ENCODE peak calls at places on chromosomes 5 and 9, in five cellular contexts. One of them, this sample, is unnamed.

GRCh38 chr9:35842020-35842745 is 13.2 kb downstream of the TMEM8B start:
- DNase-seq in nephron progenitor cell: no peak
- DNase-seq in activated T-cell treated with anti-CD3 and anti-CD28 coated beads, Interleukin-2, amount 50 U/mL, for 48 hours: no peak
- DNase-seq in COR-L47: no peak
- DNase-seq in head of caudate nucleus: no peak
- DNase-seq in this sample: no peak

GRCh38 chr9:133684461-133685361 is 48.5 kb downstream of the DBH start:
- DNase-seq in nephron progenitor cell: no peak
- DNase-seq in activated T-cell treated with anti-CD3 and anti-CD28 coated beads, Interleukin-2, amount 50 U/mL, for 48 hours: no peak
- DNase-seq in COR-L47: no peak
- DNase-seq in head of caudate nucleus: peak
- DNase-seq in this sample: no peak

GRCh38 chr9:121881920-121882500 is 211.1 kb downstream of the TTLL11 start:
- DNase-seq in nephron progenitor cell: no peak
- DNase-seq in activated T-cell treated with anti-CD3 and anti-CD28 coated beads, Interleukin-2, amount 50 U/mL, for 48 hours: no peak
- DNase-seq in COR-L47: no peak
- DNase-seq in head of caudate nucleus: no peak
- DNase-seq in this sample: no peak

GRCh38 chr9:134689320-134690181 is 47.9 kb downstream of the COL5A1 start:
- DNase-seq in nephron progenitor cell: peak
- DNase-seq in activated T-cell treated with anti-CD3 and anti-CD28 coated beads, Interleukin-2, amount 50 U/mL, for 48 hours: peak
- DNase-seq in COR-L47: no peak
- DNase-seq in head of caudate nucleus: peak
- DNase-seq in this sample: no peak

GRCh38 chr9:93127395-93127911 is 6.6 kb downstream of the NINJ1 start:
- DNase-seq in nephron progenitor cell: no peak
- DNase-seq in activated T-cell treated with anti-CD3 and anti-CD28 coated beads, Interleukin-2, amount 50 U/mL, for 48 hours: no peak
- DNase-seq in COR-L47: no peak
- DNase-seq in head of caudate nucleus: peak
- DNase-seq in this sample: no peak

GRCh38 chr9:110623462-110624025 is 44.0 kb upstream of the SVEP1 start:
- DNase-seq in nephron progenitor cell: peak
- DNase-seq in activated T-cell treated with anti-CD3 and anti-CD28 coated beads, Interleukin-2, amount 50 U/mL, for 48 hours: no peak
- DNase-seq in COR-L47: peak
- DNase-seq in head of caudate nucleus: peak
- DNase-seq in this sample: no peak

GRCh38 chr5:452856-453710 is 10.1 kb downstream of the EXOC3 start:
- DNase-seq in nephron progenitor cell: no peak
- DNase-seq in activated T-cell treated with anti-CD3 and anti-CD28 coated beads, Interleukin-2, amount 50 U/mL, for 48 hours: no peak
- DNase-seq in COR-L47: no peak
- DNase-seq in head of caudate nucleus: no peak
- DNase-seq in this sample: no peak

GRCh38 chr5:174654442-174654841 is 69.9 kb upstream of the MSX2 start:
- DNase-seq in nephron progenitor cell: no peak
- DNase-seq in activated T-cell treated with anti-CD3 and anti-CD28 coated beads, Interleukin-2, amount 50 U/mL, for 48 hours: no peak
- DNase-seq in COR-L47: no peak
- DNase-seq in head of caudate nucleus: no peak
- DNase-seq in this sample: no peak

GRCh38 chr5:122101636-122102285 is 23.7 kb upstream of the LOX start:
- DNase-seq in nephron progenitor cell: no peak
- DNase-seq in activated T-cell treated with anti-CD3 and anti-CD28 coated beads, Interleukin-2, amount 50 U/mL, for 48 hours: no peak
- DNase-seq in COR-L47: peak
- DNase-seq in head of caudate nucleus: no peak
- DNase-seq in this sample: no peak

GRCh38 chr9:132946624-132947295 is 2.3 kb upstream of the TSC1 start:
- DNase-seq in nephron progenitor cell: peak
- DNase-seq in activated T-cell treated with anti-CD3 and anti-CD28 coated beads, Interleukin-2, amount 50 U/mL, for 48 hours: no peak
- DNase-seq in COR-L47: no peak
- DNase-seq in head of caudate nucleus: no peak
- DNase-seq in this sample: no peak

GRCh38 chr5:65076251-65076869 is 307.6 kb downstream of the CWC27 start:
- DNase-seq in nephron progenitor cell: no peak
- DNase-seq in activated T-cell treated with anti-CD3 and anti-CD28 coated beads, Interleukin-2, amount 50 U/mL, for 48 hours: peak
- DNase-seq in COR-L47: peak
- DNase-seq in head of caudate nucleus: no peak
- DNase-seq in this sample: peak

GRCh38 chr5:78327761-78328510 is 32.5 kb upstream of the SCAMP1 start:
- DNase-seq in nephron progenitor cell: no peak
- DNase-seq in activated T-cell treated with anti-CD3 and anti-CD28 coated beads, Interleukin-2, amount 50 U/mL, for 48 hours: no peak
- DNase-seq in COR-L47: no peak
- DNase-seq in head of caudate nucleus: no peak
- DNase-seq in this sample: no peak

GRCh38 chr9:136024696-136025316 is 63.6 kb upstream of the UBAC1 start:
- DNase-seq in nephron progenitor cell: no peak
- DNase-seq in activated T-cell treated with anti-CD3 and anti-CD28 coated beads, Interleukin-2, amount 50 U/mL, for 48 hours: no peak
- DNase-seq in COR-L47: no peak
- DNase-seq in head of caudate nucleus: no peak
- DNase-seq in this sample: no peak

GRCh38 chr9:112042769-112043168 is 132.3 kb downstream of the SUSD1 start:
- DNase-seq in nephron progenitor cell: no peak
- DNase-seq in activated T-cell treated with anti-CD3 and anti-CD28 coated beads, Interleukin-2, amount 50 U/mL, for 48 hours: no peak
- DNase-seq in COR-L47: no peak
- DNase-seq in head of caudate nucleus: no peak
- DNase-seq in this sample: no peak

GRCh38 chr5:137148128-137148527 is 351.0 kb downstream of the SPOCK1 start:
- DNase-seq in nephron progenitor cell: no peak
- DNase-seq in activated T-cell treated with anti-CD3 and anti-CD28 coated beads, Interleukin-2, amount 50 U/mL, for 48 hours: no peak
- DNase-seq in COR-L47: no peak
- DNase-seq in head of caudate nucleus: no peak
- DNase-seq in this sample: no peak

GRCh38 chr5:138789771-138790242 is 36.6 kb downstream of the CTNNA1 start:
- DNase-seq in nephron progenitor cell: peak
- DNase-seq in activated T-cell treated with anti-CD3 and anti-CD28 coated beads, Interleukin-2, amount 50 U/mL, for 48 hours: no peak
- DNase-seq in COR-L47: peak
- DNase-seq in head of caudate nucleus: no peak
- DNase-seq in this sample: no peak

GRCh38 chr5:174945853-174946252 is 221.5 kb downstream of the MSX2 start:
- DNase-seq in nephron progenitor cell: no peak
- DNase-seq in activated T-cell treated with anti-CD3 and anti-CD28 coated beads, Interleukin-2, amount 50 U/mL, for 48 hours: no peak
- DNase-seq in COR-L47: peak
- DNase-seq in head of caudate nucleus: no peak
- DNase-seq in this sample: no peak

GRCh38 chr5:10283927-10284635 is 23.6 kb downstream of the CMBL start:
- DNase-seq in nephron progenitor cell: peak
- DNase-seq in activated T-cell treated with anti-CD3 and anti-CD28 coated beads, Interleukin-2, amount 50 U/mL, for 48 hours: peak
- DNase-seq in COR-L47: peak
- DNase-seq in head of caudate nucleus: peak
- DNase-seq in this sample: peak

GRCh38 chr5:140342287-140342686 is 4.1 kb downstream of the HBEGF start:
- DNase-seq in nephron progenitor cell: no peak
- DNase-seq in activated T-cell treated with anti-CD3 and anti-CD28 coated beads, Interleukin-2, amount 50 U/mL, for 48 hours: peak
- DNase-seq in COR-L47: no peak
- DNase-seq in head of caudate nucleus: no peak
- DNase-seq in this sample: no peak

GRCh38 chr5:135246923-135247795 is 151.9 kb downstream of the MACROH2A1 start:
- DNase-seq in nephron progenitor cell: no peak
- DNase-seq in activated T-cell treated with anti-CD3 and anti-CD28 coated beads, Interleukin-2, amount 50 U/mL, for 48 hours: peak
- DNase-seq in COR-L47: no peak
- DNase-seq in head of caudate nucleus: peak
- DNase-seq in this sample: no peak

GRCh38 chr5:88398316-88398715 is 129.7 kb upstream of the TMEM161B start:
- DNase-seq in nephron progenitor cell: no peak
- DNase-seq in activated T-cell treated with anti-CD3 and anti-CD28 coated beads, Interleukin-2, amount 50 U/mL, for 48 hours: no peak
- DNase-seq in COR-L47: no peak
- DNase-seq in head of caudate nucleus: no peak
- DNase-seq in this sample: no peak

GRCh38 chr9:129209580-129209979 is 31.5 kb upstream of the IER5L start:
- DNase-seq in nephron progenitor cell: no peak
- DNase-seq in activated T-cell treated with anti-CD3 and anti-CD28 coated beads, Interleukin-2, amount 50 U/mL, for 48 hours: no peak
- DNase-seq in COR-L47: no peak
- DNase-seq in head of caudate nucleus: no peak
- DNase-seq in this sample: no peak

GRCh38 chr5:151257731-151258715 is 5.0 kb downstream of the GM2A start:
- DNase-seq in nephron progenitor cell: no peak
- DNase-seq in activated T-cell treated with anti-CD3 and anti-CD28 coated beads, Interleukin-2, amount 50 U/mL, for 48 hours: no peak
- DNase-seq in COR-L47: no peak
- DNase-seq in head of caudate nucleus: no peak
- DNase-seq in this sample: no peak

GRCh38 chr5:121263456-121263855 is 588.2 kb upstream of the FTMT start:
- DNase-seq in nephron progenitor cell: no peak
- DNase-seq in activated T-cell treated with anti-CD3 and anti-CD28 coated beads, Interleukin-2, amount 50 U/mL, for 48 hours: no peak
- DNase-seq in COR-L47: no peak
- DNase-seq in head of caudate nucleus: no peak
- DNase-seq in this sample: no peak